ENCODE peak calls at places on chromosomes 6 and 20, in four cellular contexts. J is right lobe of liver, I is thyroid gland, Z is tibial artery. T is an unnamed sample. For H3K4me1, the result is how much of the 10 kb centered on the place peaks cover.

GRCh38 chr6:158796353-158796752 is 22.8 kb downstream of the EZR start:
- DNase-seq in Z (no peak), I (no peak), J (no peak), T (no peak)

GRCh38 chr6:33781105-33781975 is 7.6 kb downstream of the LEMD2 start:
- DNase-seq in Z (no peak), I (no peak), J (no peak), T (no peak)

GRCh38 chr6:16239090-16239797 is 857 bp downstream of the GMPR start:
- DNase-seq in I (peak), Z (peak), J (peak), T (peak)

GRCh38 chr20:37904008-37904675 is 1.2 kb downstream of the VSTM2L start:
- DNase-seq in I (no peak), Z (no peak), J (no peak), T (no peak)

GRCh38 chr6:137033828-137034227 is 10.9 kb downstream of the IL20RA start:
- DNase-seq in I (no peak), J (no peak), Z (no peak), T (no peak)

GRCh38 chr6:12572884-12573824 is 143.4 kb upstream of the PHACTR1 start:
- DNase-seq in I (no peak), J (no peak), Z (no peak), T (no peak)

GRCh38 chr6:69343856-69344255 is 453.0 kb downstream of the LMBRD1 start:
- DNase-seq in Z (no peak), I (no peak), J (no peak), T (no peak)

GRCh38 chr6:131524695-131525336 is 48.2 kb upstream of the ARG1 start:
- DNase-seq in I (no peak), J (no peak), Z (no peak), T (no peak)

GRCh38 chr6:138377844-138378243 is at the start of gene SMIM28:
- DNase-seq in J (peak), Z (no peak), I (peak), T (peak)

GRCh38 chr6:42702200-42702599 is 20.2 kb downstream of the PRPH2 start:
- DNase-seq in Z (no peak), I (no peak), J (no peak), T (no peak)

GRCh38 chr6:31560697-31561058 is 11.4 kb upstream of the LTA start:
- DNase-seq in J (no peak), I (no peak), Z (no peak), T (no peak)

GRCh38 chr6:31559606-31559957 is 12.2 kb downstream of the NFKBIL1 start:
- DNase-seq in J (no peak), I (no peak), Z (no peak), T (no peak)

GRCh38 chr6:31558631-31559500 is 11.5 kb downstream of the NFKBIL1 start:
- DNase-seq in Z (peak), I (no peak), J (peak), T (no peak)

GRCh38 chr6:31558318-31558625 is 10.9 kb downstream of the NFKBIL1 start:
- DNase-seq in Z (no peak), I (no peak), J (no peak), T (no peak)

GRCh38 chr6:31559958-31560696 is 12.0 kb upstream of the LTA start:
- DNase-seq in J (peak), I (peak), Z (peak), T (no peak)
- H3K4me3 ChIP-seq in J (no peak), I (no peak), Z (no peak), T (no peak)

GRCh38 chr20:5643936-5644335 is 106.3 kb upstream of the SHLD1 start:
- DNase-seq in I (no peak), Z (no peak), J (no peak), T (no peak)
- H3K4me1 ChIP-seq in I (under half), Z (under half), J (under half), T (under half)

DNA sequence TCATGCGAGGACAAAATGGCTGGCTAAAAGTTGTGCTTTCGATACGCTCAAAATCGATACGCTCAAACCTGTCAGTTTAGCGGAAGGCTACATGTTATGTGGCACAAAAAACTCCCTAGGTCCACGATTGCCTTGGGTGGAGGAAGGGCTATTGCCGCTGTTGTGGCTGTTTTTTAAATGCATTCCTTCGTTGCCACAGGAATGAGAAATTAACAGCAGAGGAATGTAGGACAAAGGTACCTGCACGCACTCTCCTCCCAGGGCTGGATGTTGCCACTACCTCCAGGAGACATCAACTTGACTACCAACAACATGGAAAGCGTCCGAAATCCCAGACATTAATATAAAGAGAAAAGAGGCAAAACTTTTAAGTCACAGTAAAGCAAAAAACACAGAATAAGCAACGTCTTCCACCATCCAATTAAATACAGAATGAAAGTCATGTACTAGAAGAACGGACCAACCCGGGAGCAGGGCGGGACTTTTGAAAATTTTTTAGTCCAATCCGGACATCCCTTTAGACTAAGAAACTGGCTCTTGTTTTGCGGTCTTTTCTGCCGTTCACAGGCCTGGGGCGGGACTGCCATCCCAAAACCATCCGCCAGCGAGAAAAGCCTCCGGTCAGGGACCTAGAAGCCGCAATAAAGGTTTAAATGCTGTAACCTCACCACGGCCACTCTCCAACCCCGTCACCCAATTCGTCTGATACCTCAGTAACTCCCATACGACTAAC is 32.1 kb upstream of the HFE start:
- DNase-seq in J (peak), I (peak), Z (peak), T (peak)
- TF ChIP-seq CTCF in J (peak), I (peak), Z (peak), T (peak)

GRCh38 chr6:118876814-118877213 is 17.1 kb upstream of the ASF1A start:
- DNase-seq in J (no peak), I (no peak), Z (no peak), T (no peak)
- H3K4me3 ChIP-seq in J (no peak), I (no peak), Z (no peak), T (no peak)

GRCh38 chr20:1374246-1374645 is 18.6 kb downstream of the FKBP1A start:
- DNase-seq in I (no peak), J (no peak), Z (no peak), T (no peak)
- H3K4me1 ChIP-seq in I (half or more), J (under half), Z (under half), T (under half)

DNA sequence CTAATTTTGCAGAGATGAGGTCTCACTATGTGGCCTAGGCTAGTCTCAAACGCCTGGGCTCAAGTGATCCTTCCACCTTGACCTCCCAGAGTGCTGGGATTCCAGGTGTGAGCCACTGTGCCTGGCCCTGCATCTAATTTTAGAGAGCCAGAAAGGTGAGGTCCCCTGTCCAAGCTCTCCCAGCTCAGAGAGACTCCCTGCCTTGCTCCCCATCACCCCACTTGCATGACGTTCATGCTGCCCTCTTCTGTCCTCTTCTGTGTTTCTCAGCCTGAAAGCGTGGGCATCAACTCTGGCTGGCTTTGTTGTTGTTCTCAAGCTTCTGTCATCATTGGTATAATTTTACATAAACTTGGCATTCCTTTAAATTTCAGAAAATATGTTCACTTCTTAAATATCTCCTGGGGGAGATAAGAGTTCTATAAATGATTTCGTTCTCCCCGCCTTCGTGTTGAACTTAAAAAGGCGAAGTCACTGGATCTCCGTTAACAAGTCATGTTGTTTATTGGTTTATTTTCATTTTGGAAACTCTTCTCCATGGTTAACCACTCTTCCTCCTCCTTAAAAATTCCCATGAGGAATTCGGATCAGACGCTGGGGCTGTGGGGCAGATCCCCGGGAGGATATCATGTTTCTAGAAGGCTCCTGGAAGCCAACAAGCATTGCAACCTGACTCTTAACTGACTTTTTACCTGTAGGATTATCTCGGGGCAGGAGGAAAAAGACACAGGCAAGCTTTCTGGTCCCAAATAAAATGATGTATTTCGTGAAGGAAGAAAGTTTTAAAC is 13.2 kb upstream of the PARD6B start:
- DNase-seq in J (no peak), I (no peak), Z (no peak), T (no peak)
- TF ChIP-seq CTCF in J (no peak), I (no peak), Z (no peak), T (no peak)

DNA sequence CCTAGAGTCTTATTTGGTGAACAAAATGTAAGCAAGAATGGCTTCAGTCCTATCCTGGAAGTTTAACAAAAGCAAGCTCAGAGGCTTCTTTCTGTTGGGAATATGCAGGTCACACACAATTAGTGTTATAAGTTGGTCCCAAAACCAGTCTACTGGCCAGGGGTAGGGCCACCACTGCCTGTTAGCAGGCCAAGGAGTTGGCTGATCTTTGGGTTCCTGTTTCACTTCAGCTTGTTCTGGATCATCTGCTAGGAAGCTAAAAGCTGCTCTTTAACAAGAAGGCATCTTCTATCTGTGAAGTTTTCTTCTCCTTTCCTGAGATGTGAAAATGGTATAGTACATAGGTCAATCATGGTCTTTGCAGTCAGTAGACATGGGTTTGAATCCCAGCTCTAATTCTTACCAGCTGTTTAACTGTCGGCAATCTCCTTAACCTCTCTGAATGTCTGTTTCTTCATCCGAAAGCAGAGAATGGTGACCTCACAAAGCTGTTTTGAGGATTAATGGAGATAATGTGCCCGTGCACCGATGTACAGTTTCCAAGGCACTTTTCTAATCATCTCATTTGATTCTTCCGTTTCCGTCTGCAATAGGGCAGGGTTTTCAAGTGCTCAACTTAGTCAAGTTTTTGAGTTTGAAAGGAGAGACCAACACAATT is 271.2 kb upstream of the TAB2 start:
- DNase-seq in I (no peak), J (no peak), Z (no peak), T (no peak)
- H3K4me3 ChIP-seq in I (no peak), J (no peak), Z (no peak), T (no peak)

GRCh38 chr6:119116712-119117281 is 38.3 kb upstream of the FAM184A start:
- DNase-seq in Z (no peak), J (no peak), I (no peak), T (no peak)
- H3K4me1 ChIP-seq in Z (under half), J (under half), I (under half), T (under half)

DNA sequence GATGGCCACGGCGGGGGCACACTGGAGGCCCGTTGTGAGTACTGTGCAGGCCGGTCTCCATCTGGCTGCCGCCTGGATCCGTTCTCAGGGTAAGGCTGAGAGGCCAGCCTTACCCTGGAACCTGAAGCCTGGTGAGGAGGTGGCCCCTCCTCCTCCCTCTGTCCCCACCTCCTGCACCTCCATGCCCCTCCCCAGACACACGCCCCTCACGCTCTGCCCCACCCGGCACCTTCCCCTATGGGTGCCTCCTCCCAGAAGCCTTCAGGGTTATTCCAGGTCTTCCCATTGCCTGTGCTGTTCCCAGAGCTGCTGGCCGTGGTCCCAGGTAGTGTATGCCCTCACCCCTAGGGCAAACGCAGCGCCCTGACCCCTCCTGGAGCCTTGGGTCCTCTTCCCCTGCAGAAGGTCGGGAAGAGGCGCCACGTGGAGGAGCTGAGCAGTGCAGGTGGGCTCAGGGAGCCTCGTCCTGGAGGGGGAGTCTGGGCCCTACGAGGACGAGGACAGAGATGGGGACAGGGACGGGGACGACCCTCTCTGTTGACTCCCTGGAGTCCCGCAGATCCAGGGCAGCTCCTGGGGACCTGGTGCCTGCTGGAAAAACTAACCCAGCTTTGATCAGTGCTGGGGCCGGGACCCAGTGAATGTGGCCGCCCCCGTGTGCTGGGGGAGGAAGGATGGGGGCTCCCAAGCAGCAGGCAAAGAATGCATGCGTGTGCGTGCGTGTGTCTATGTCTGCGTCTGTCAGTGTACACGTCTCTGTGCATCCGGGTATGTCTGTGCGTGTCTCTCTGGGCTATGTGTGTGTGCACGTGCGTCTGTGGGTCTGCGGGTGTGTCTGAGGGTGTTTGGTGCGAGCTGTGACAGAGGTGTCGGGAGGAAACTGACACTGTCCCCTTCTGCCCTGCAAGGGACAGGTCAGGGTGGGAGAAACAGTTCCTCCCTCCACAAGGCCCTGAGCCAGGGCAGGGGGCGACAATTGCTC is 8.2 kb upstream of the HRH3 start:
- DNase-seq in J (no peak), I (no peak), Z (no peak), T (no peak)
- TF ChIP-seq CTCF in J (no peak), I (no peak), Z (no peak), T (no peak)